ENCODE peak calls at places on chromosomes 3 and 15, in seven cellular contexts. One of them, this sample, is unnamed.

GRCh38 chr15:70172124-70172523 is 74.4 kb upstream of the TLE3 start:
- DNase-seq in H1: no peak
- DNase-seq in globus pallidus: no peak
- DNase-seq in CD8-positive, alpha-beta T cell: no peak
- DNase-seq in NCI-H1092 treated with DMSO at 0.1 percent for 48 hours: no peak
- DNase-seq in ecto neural progenitor cell: no peak
- DNase-seq in activated naive CD8-positive, alpha-beta T cell treated with anti-CD3 and anti-CD28 coated beads, Interleukin-2, amount 50 U/mL, for 24 hours: no peak
- DNase-seq in this sample: no peak

GRCh38 chr15:53520867-53521525 is 238.5 kb downstream of the WDR72 start:
- DNase-seq in H1: no peak
- DNase-seq in globus pallidus: peak; percentile 39
- DNase-seq in CD8-positive, alpha-beta T cell: no peak
- DNase-seq in NCI-H1092 treated with DMSO at 0.1 percent for 48 hours: no peak
- DNase-seq in ecto neural progenitor cell: no peak
- DNase-seq in activated naive CD8-positive, alpha-beta T cell treated with anti-CD3 and anti-CD28 coated beads, Interleukin-2, amount 50 U/mL, for 24 hours: no peak
- DNase-seq in this sample: no peak

GRCh38 chr3:34394978-34395748 is 596.7 kb downstream of the PDCD6IP start:
- DNase-seq in H1: no peak
- DNase-seq in globus pallidus: no peak
- DNase-seq in CD8-positive, alpha-beta T cell: no peak
- DNase-seq in NCI-H1092 treated with DMSO at 0.1 percent for 48 hours: no peak
- DNase-seq in ecto neural progenitor cell: no peak
- DNase-seq in activated naive CD8-positive, alpha-beta T cell treated with anti-CD3 and anti-CD28 coated beads, Interleukin-2, amount 50 U/mL, for 24 hours: no peak
- DNase-seq in this sample: no peak

GRCh38 chr3:195815169-195815771 is 3.5 kb upstream of the MUC4 start:
- DNase-seq in H1: no peak
- DNase-seq in globus pallidus: no peak
- DNase-seq in CD8-positive, alpha-beta T cell: no peak
- DNase-seq in NCI-H1092 treated with DMSO at 0.1 percent for 48 hours: no peak
- DNase-seq in ecto neural progenitor cell: no peak
- DNase-seq in activated naive CD8-positive, alpha-beta T cell treated with anti-CD3 and anti-CD28 coated beads, Interleukin-2, amount 50 U/mL, for 24 hours: no peak
- DNase-seq in this sample: no peak

GRCh38 chr15:68499620-68500312 is 67.8 kb upstream of the ITGA11 start:
- DNase-seq in H1: no peak
- DNase-seq in globus pallidus: no peak
- DNase-seq in CD8-positive, alpha-beta T cell: no peak
- DNase-seq in NCI-H1092 treated with DMSO at 0.1 percent for 48 hours: no peak
- DNase-seq in ecto neural progenitor cell: peak; percentile 15
- DNase-seq in activated naive CD8-positive, alpha-beta T cell treated with anti-CD3 and anti-CD28 coated beads, Interleukin-2, amount 50 U/mL, for 24 hours: no peak
- DNase-seq in this sample: no peak

GRCh38 chr15:85920926-85921325 is 126.2 kb upstream of the KLHL25 start:
- DNase-seq in H1: no peak
- DNase-seq in globus pallidus: no peak
- DNase-seq in CD8-positive, alpha-beta T cell: no peak
- DNase-seq in NCI-H1092 treated with DMSO at 0.1 percent for 48 hours: no peak
- DNase-seq in ecto neural progenitor cell: peak; percentile 56
- DNase-seq in activated naive CD8-positive, alpha-beta T cell treated with anti-CD3 and anti-CD28 coated beads, Interleukin-2, amount 50 U/mL, for 24 hours: no peak
- DNase-seq in this sample: no peak

GRCh38 chr3:37243811-37244748 is 69.7 kb upstream of the LRRFIP2 start:
- DNase-seq in H1: no peak
- DNase-seq in globus pallidus: peak; percentile 56
- DNase-seq in CD8-positive, alpha-beta T cell: peak; percentile 46
- DNase-seq in NCI-H1092 treated with DMSO at 0.1 percent for 48 hours: no peak
- DNase-seq in ecto neural progenitor cell: peak; percentile 90
- DNase-seq in activated naive CD8-positive, alpha-beta T cell treated with anti-CD3 and anti-CD28 coated beads, Interleukin-2, amount 50 U/mL, for 24 hours: peak; percentile 65
- DNase-seq in this sample: no peak

GRCh38 chr3:66393486-66394260 is 107.1 kb downstream of the LRIG1 start:
- DNase-seq in H1: no peak
- DNase-seq in globus pallidus: no peak
- DNase-seq in CD8-positive, alpha-beta T cell: peak; percentile 60
- DNase-seq in NCI-H1092 treated with DMSO at 0.1 percent for 48 hours: no peak
- DNase-seq in ecto neural progenitor cell: no peak
- DNase-seq in activated naive CD8-positive, alpha-beta T cell treated with anti-CD3 and anti-CD28 coated beads, Interleukin-2, amount 50 U/mL, for 24 hours: peak; percentile 24
- DNase-seq in this sample: no peak

GRCh38 chr3:117246771-117247555 is 537.4 kb downstream of the TUSC7 start:
- DNase-seq in H1: no peak
- DNase-seq in globus pallidus: no peak
- DNase-seq in CD8-positive, alpha-beta T cell: no peak
- DNase-seq in NCI-H1092 treated with DMSO at 0.1 percent for 48 hours: no peak
- DNase-seq in ecto neural progenitor cell: no peak
- DNase-seq in activated naive CD8-positive, alpha-beta T cell treated with anti-CD3 and anti-CD28 coated beads, Interleukin-2, amount 50 U/mL, for 24 hours: no peak
- DNase-seq in this sample: no peak

GRCh38 chr3:187567741-187568140 is 102.5 kb downstream of the SST start:
- DNase-seq in H1: no peak
- DNase-seq in globus pallidus: no peak
- DNase-seq in CD8-positive, alpha-beta T cell: no peak
- DNase-seq in NCI-H1092 treated with DMSO at 0.1 percent for 48 hours: no peak
- DNase-seq in ecto neural progenitor cell: no peak
- DNase-seq in activated naive CD8-positive, alpha-beta T cell treated with anti-CD3 and anti-CD28 coated beads, Interleukin-2, amount 50 U/mL, for 24 hours: no peak
- DNase-seq in this sample: peak; percentile 9

GRCh38 chr3:33063651-33064051 is 33.3 kb downstream of the GLB1 start:
- DNase-seq in H1: no peak
- DNase-seq in globus pallidus: no peak
- DNase-seq in CD8-positive, alpha-beta T cell: peak; percentile 57
- DNase-seq in NCI-H1092 treated with DMSO at 0.1 percent for 48 hours: no peak
- DNase-seq in ecto neural progenitor cell: no peak
- DNase-seq in activated naive CD8-positive, alpha-beta T cell treated with anti-CD3 and anti-CD28 coated beads, Interleukin-2, amount 50 U/mL, for 24 hours: peak; percentile 69
- DNase-seq in this sample: no peak